ENCODE peak calls at places on chromosomes 3 and 15, in ten cellular contexts. W, Y, F, L, O, E, U, J, C and K are unnamed samples.

GRCh38 chr15:56102401-56102800 is 109.0 kb upstream of the NEDD4 start:
- DNase-seq in F (no peak), E (no peak), L (no peak), U (no peak), J (no peak), O (no peak), W (peak), C (no peak), Y (no peak), K (no peak)

GRCh38 chr15:80228959-80229610 is 22.9 kb downstream of the CTXND1 start:
- DNase-seq in U (no peak), O (no peak), C (no peak), J (no peak), Y (no peak), E (no peak), L (peak), F (peak), W (no peak), K (no peak)

GRCh38 chr3:145094355-145094941 is 1066.5 kb downstream of the PLOD2 start:
- DNase-seq in L (peak), E (no peak), C (no peak), Y (peak), J (peak), O (no peak), F (peak), W (no peak), U (peak), K (no peak)

GRCh38 chr3:22450785-22451400 is 699.9 kb upstream of the ZNF385D start:
- DNase-seq in W (no peak), E (no peak), C (no peak), Y (no peak), F (peak), O (no peak), J (no peak), L (no peak), U (no peak), K (no peak)

GRCh38 chr15:96947830-96948229 is 617.3 kb downstream of the NR2F2 start:
- DNase-seq in O (no peak), W (no peak), J (no peak), F (no peak), U (no peak), E (no peak), C (no peak), L (peak), Y (no peak), K (no peak)

GRCh38 chr3:153072856-153073255 is 89.2 kb upstream of the RAP2B start:
- DNase-seq in U (no peak), O (no peak), C (no peak), E (no peak), F (no peak), W (no peak), J (no peak), L (no peak), Y (no peak), K (no peak)

GRCh38 chr3:190286014-190286413 is 36.2 kb downstream of the CLDN1 start:
- DNase-seq in L (no peak), E (no peak), F (no peak), Y (no peak), U (no peak), W (no peak), C (no peak), J (no peak), O (no peak), K (no peak)

GRCh38 chr15:24848050-24848449 is 106.7 kb upstream of the SNRPN start:
- DNase-seq in F (peak), E (peak), W (no peak), J (no peak), Y (no peak), O (peak), C (no peak), L (peak), U (peak), K (peak)

GRCh38 chr3:53571264-53571663 is 76.9 kb downstream of the CACNA1D start:
- DNase-seq in C (no peak), L (no peak), F (no peak), U (no peak), Y (no peak), W (no peak), E (no peak), O (no peak), J (no peak), K (no peak)

GRCh38 chr15:62298811-62299210 is 133.7 kb upstream of the C2CD4B start:
- DNase-seq in L (no peak), O (no peak), C (peak), U (no peak), Y (peak), J (no peak), F (no peak), W (no peak), E (no peak), K (no peak)

GRCh38 chr3:141812091-141812490 is 48.9 kb downstream of the GRK7 start:
- DNase-seq in U (no peak), C (no peak), L (no peak), F (peak), J (no peak), E (no peak), W (no peak), Y (no peak), O (no peak), K (no peak)

GRCh38 chr3:64349531-64349930 is 124.3 kb upstream of the PRICKLE2 start:
- DNase-seq in O (no peak), F (no peak), L (no peak), Y (peak), U (no peak), E (no peak), W (no peak), J (no peak), C (no peak), K (no peak)

GRCh38 chr3:157063926-157064325 is 96.0 kb downstream of the CCNL1 start:
- DNase-seq in W (no peak), C (no peak), Y (no peak), O (no peak), J (no peak), F (peak), U (no peak), E (no peak), L (no peak), K (no peak)

GRCh38 chr15:38069001-38069400 is 134.6 kb downstream of the TMCO5A start:
- DNase-seq in U (peak), F (no peak), C (no peak), W (no peak), Y (peak), J (no peak), L (peak), E (no peak), O (no peak), K (no peak)

GRCh38 chr3:111324645-111325044 is 217.4 kb upstream of the CD96 start:
- DNase-seq in W (no peak), L (no peak), U (no peak), Y (no peak), F (no peak), E (no peak), C (no peak), J (no peak), O (no peak), K (no peak)

GRCh38 chr15:70098170-70098460 is 398 bp upstream of the TLE3 start:
- DNase-seq in E (peak), O (no peak), J (no peak), U (no peak), W (no peak), F (no peak), L (no peak), C (no peak), Y (peak), K (no peak)

GRCh38 chr3:197181751-197182150 is 116.7 kb downstream of the DLG1 start:
- DNase-seq in L (peak), U (no peak), Y (no peak), E (no peak), O (no peak), F (no peak), C (no peak), J (no peak), W (peak), K (no peak)

GRCh38 chr3:69197922-69198540 is 75.6 kb upstream of the LMOD3 start:
- DNase-seq in O (no peak), C (no peak), W (no peak), U (no peak), Y (no peak), L (no peak), E (no peak), J (no peak), F (no peak), K (no peak)

GRCh38 chr3:57078366-57079220 is 18.1 kb downstream of the SPATA12 start:
- DNase-seq in F (no peak), C (peak), W (peak), Y (peak), L (peak), O (peak), J (peak), U (peak), E (peak), K (peak)

GRCh38 chr3:45020534-45020933 is 5.6 kb upstream of the CLEC3B start:
- DNase-seq in C (no peak), L (no peak), U (no peak), J (no peak), Y (no peak), F (no peak), W (no peak), O (no peak), E (no peak), K (no peak)

GRCh38 chr3:97968376-97968775 is 3.9 kb downstream of the RIOX2 start:
- DNase-seq in U (no peak), F (no peak), Y (no peak), C (no peak), W (no peak), E (no peak), J (no peak), O (no peak), L (no peak), K (no peak)
- TF ChIP-seq CTCF in U (no peak), F (no peak), Y (no peak), C (no peak), W (no peak), E (no peak), J (no peak), O (no peak), L (no peak), K (no peak)

GRCh38 chr3:124747111-124747981 is 17.1 kb downstream of the UMPS start:
- DNase-seq in E (no peak), Y (no peak), C (no peak), W (no peak), O (no peak), U (no peak), L (no peak), J (no peak), F (no peak), K (no peak)
- TF ChIP-seq CTCF in E (no peak), Y (no peak), C (no peak), W (no peak), O (no peak), U (no peak), L (no peak), J (no peak), F (no peak), K (no peak)

GRCh38 chr3:43759297-43759782 is 68.6 kb downstream of the ABHD5 start:
- DNase-seq in E (no peak), U (peak), J (no peak), C (peak), L (no peak), Y (peak), W (no peak), O (no peak), F (peak), K (no peak)
- TF ChIP-seq CTCF in E (no peak), U (peak), J (peak), C (peak), L (peak), Y (peak), W (no peak), O (no peak), F (peak), K (no peak)

GRCh38 chr15:39874890-39875549 is 45.0 kb downstream of the GPR176 start:
- DNase-seq in E (peak), F (no peak), Y (peak), L (peak), U (peak), O (no peak), C (no peak), W (no peak), J (no peak), K (no peak)
- TF ChIP-seq CTCF in E (peak), F (peak), Y (peak), L (peak), U (peak), O (no peak), C (peak), W (no peak), J (peak), K (peak)

GRCh38 chr3:81419196-81419595 is 342.2 kb downstream of the GBE1 start:
- DNase-seq in W (no peak), L (peak), U (peak), C (no peak), F (no peak), E (no peak), Y (no peak), J (no peak), O (no peak), K (no peak)
- TF ChIP-seq CTCF in W (peak), L (peak), U (peak), C (no peak), F (no peak), E (peak), Y (peak), J (peak), O (peak), K (peak)

DNA sequence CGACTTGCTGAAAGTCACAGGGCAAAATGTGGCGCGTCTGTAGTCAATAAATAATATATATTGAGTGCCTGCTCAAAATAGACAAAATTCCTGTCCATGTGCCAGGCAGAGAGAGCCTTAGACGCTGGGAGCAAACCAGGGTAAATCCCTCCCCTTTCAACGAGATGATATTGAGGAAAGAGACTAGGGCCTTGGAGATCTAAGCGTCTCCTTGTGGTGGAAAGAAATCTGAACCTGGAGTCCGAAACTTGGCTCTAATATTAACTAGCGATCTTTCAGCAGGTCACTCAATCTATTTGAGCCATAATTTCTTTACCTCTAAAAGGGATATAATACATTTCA is 348 bp upstream of the DPP8 start:
- DNase-seq in L (no peak), U (no peak), O (no peak), W (no peak), Y (no peak), J (no peak), C (no peak), E (no peak), F (no peak), K (no peak)
- TF ChIP-seq CTCF in L (no peak), U (peak), O (no peak), W (no peak), Y (no peak), J (no peak), C (no peak), E (no peak), F (no peak), K (peak)

GRCh38 chr3:113946831-113947230 is 982 bp upstream of the ZDHHC23 start:
- DNase-seq in J (no peak), C (no peak), Y (no peak), U (no peak), L (no peak), W (no peak), E (no peak), F (no peak), O (no peak), K (no peak)

GRCh38 chr3:113952921-113953320 is 5.1 kb downstream of the ZDHHC23 start:
- DNase-seq in U (no peak), L (no peak), C (no peak), O (no peak), W (no peak), Y (no peak), F (no peak), J (no peak), E (no peak), K (no peak)

GRCh38 chr3:113947372-113948014 is at the start of gene ZDHHC23:
- DNase-seq in Y (peak), J (no peak), U (peak), L (peak), F (peak), C (peak), O (no peak), W (peak), E (peak), K (peak)

GRCh38 chr3:113953677-113954076 is 5.9 kb downstream of the ZDHHC23 start:
- DNase-seq in L (no peak), O (no peak), Y (no peak), F (peak), C (no peak), U (no peak), E (no peak), W (no peak), J (no peak), K (no peak)

DNA sequence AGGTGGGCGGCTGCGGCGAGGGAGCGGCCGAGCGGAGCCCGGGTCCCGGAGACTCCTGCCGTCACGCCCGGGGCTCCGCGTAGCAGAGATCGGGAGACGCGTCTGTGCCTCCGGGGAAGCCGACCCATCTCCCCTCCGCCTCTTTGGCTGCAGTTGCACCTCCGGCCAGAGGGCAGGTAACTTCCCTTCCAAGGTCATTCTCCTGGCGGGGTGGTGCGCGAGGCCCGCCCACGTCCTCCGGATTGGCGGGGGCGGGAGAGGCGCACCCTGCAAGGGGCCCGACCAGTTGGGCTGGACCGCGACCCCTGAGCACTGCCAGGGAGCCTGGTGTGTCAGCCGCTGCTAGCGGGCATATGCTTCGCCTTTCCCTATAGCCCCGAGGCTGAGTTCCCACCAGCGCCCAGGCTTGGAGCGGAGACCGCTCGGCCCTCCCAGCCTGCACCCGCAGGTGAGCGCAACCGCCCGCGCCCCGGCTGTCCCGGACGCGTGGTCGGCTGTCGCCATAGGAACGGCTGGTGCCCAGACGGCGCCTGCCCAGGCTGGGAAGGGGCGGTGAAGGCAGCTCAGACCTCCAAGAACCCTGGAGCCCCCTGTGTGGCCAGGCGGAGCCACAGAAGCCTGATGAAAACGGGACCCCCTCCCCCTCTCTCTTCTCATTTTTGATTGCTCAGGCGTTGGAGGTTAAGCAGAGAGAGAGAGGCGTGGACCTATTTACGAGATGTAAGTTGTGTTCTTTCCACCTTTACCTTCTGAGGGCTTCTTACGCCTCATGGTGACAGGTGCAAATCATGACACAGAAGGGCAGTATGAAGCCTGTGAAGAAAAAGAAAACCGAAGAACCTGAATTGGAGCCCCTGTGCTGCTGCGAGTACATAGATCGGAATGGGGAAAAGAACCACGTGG is 453 bp downstream of the ZDHHC23 start:
- DNase-seq in Y (peak), E (peak), J (no peak), W (no peak), L (peak), O (no peak), F (no peak), C (peak), U (peak), K (peak)
- TF ChIP-seq CTCF in Y (peak), E (peak), J (no peak), W (no peak), L (no peak), O (no peak), F (no peak), C (no peak), U (no peak), K (peak)